ENCODE peak calls at places on chromosomes 5 and 9, in nine cellular contexts. N is activated CD4-positive, alpha-beta T cell treated with anti-CD3 and anti-CD28 coated beads for 48 hours; O is NCI-H1105; Z is neural progenitor cell; Y is stimulated activated CD8-positive, alpha-beta memory T cell treated with anti-CD3 and anti-CD28 coated beads, Interleukin-4, amount 100 ng/mL, for 4 hours; G is cardiac fibroblast; C is left ventricle myocardium inferior; R is RWPE2; P is AG10803. W is an unnamed sample.

GRCh38 chr5:80069251-80069650 is 34.1 kb downstream of the THBS4 start:
- DNase-seq in N (no peak), O (no peak), Z (no peak), Y (no peak), G (peak; percentile 21), C (no peak), R (no peak), P (peak; percentile 86), W (no peak)

GRCh38 chr9:126485662-126486061 is 128.1 kb upstream of the LMX1B start:
- DNase-seq in N (no peak), O (no peak), Z (no peak), Y (no peak), G (no peak), C (no peak), R (no peak), P (no peak), W (no peak)

GRCh38 chr5:127813633-127814171 is 110.5 kb downstream of the CCDC192 start:
- DNase-seq in N (no peak), O (no peak), Z (peak; percentile 56), Y (no peak), G (peak; percentile 93), C (no peak), R (peak; percentile 67), P (peak; percentile 88), W (no peak)

GRCh38 chr5:127260686-127261085 is 29.9 kb upstream of the MEGF10 start:
- DNase-seq in N (no peak), O (no peak), Z (no peak), Y (no peak), G (peak; percentile 11), C (no peak), R (no peak), P (no peak), W (no peak)

GRCh38 chr5:153546566-153546965 is 56.1 kb downstream of the GRIA1 start:
- DNase-seq in N (no peak), O (no peak), Z (no peak), Y (no peak), G (peak; percentile 28), C (no peak), R (no peak), P (peak; percentile 95), W (no peak)

GRCh38 chr9:137456061-137456863 is 2.9 kb downstream of the NSMF start:
- DNase-seq in N (no peak), O (no peak), Z (no peak), Y (no peak), G (peak; percentile 72), C (no peak), R (no peak), P (peak; percentile 16), W (no peak)

GRCh38 chr9:136947955-136948510 is 3.0 kb downstream of the C8G start:
- DNase-seq in N (no peak), O (no peak), Z (peak; percentile 74), Y (no peak), G (peak; percentile 49), C (peak; percentile 71), R (peak; percentile 60), P (peak; percentile 49), W (peak; percentile 69)

GRCh38 chr5:149264432-149265069 is 7.1 kb upstream of the AFAP1L1 start:
- DNase-seq in N (peak; percentile 55), O (peak; percentile 28), Z (peak; percentile 67), Y (peak; percentile 13), G (no peak), C (no peak), R (no peak), P (no peak), W (peak; percentile 81)